ENCODE peak calls at places on chromosome 11, in seven cellular contexts. One of them, this sample, is unnamed.

GRCh38 chr11:38835986-38836385 is 2237.9 kb upstream of the RAG2 start:
- DNase-seq in esophagus muscularis mucosa: no peak
- DNase-seq in stomach: no peak
- DNase-seq in sigmoid colon: no peak
- DNase-seq in transverse colon: no peak
- DNase-seq in suprapubic skin: no peak
- DNase-seq in GM12878: no peak
- DNase-seq in this sample: no peak

GRCh38 chr11:24064309-24064903 is 432.4 kb upstream of the LUZP2 start:
- DNase-seq in esophagus muscularis mucosa: no peak
- DNase-seq in stomach: no peak
- DNase-seq in sigmoid colon: no peak
- DNase-seq in transverse colon: no peak
- DNase-seq in suprapubic skin: no peak
- DNase-seq in GM12878: no peak
- DNase-seq in this sample: no peak

GRCh38 chr11:102256251-102256650 is 61.0 kb upstream of the BIRC3 start:
- DNase-seq in esophagus muscularis mucosa: no peak
- DNase-seq in stomach: no peak
- DNase-seq in sigmoid colon: no peak
- DNase-seq in transverse colon: no peak
- DNase-seq in suprapubic skin: no peak
- DNase-seq in GM12878: no peak
- DNase-seq in this sample: no peak

GRCh38 chr11:62108017-62108750 is 15.6 kb upstream of the INCENP start:
- DNase-seq in esophagus muscularis mucosa: no peak
- DNase-seq in stomach: no peak
- DNase-seq in sigmoid colon: no peak
- DNase-seq in transverse colon: no peak
- DNase-seq in suprapubic skin: no peak
- DNase-seq in GM12878: peak; percentile 11
- DNase-seq in this sample: no peak

GRCh38 chr11:7977251-7977917 is 9.8 kb upstream of the EIF3F start:
- DNase-seq in esophagus muscularis mucosa: no peak
- DNase-seq in stomach: no peak
- DNase-seq in sigmoid colon: no peak
- DNase-seq in transverse colon: no peak
- DNase-seq in suprapubic skin: no peak
- DNase-seq in GM12878: no peak
- DNase-seq in this sample: no peak

GRCh38 chr11:128467610-128468041 is 119.7 kb downstream of the ETS1 start:
- DNase-seq in esophagus muscularis mucosa: peak; percentile 91
- DNase-seq in stomach: no peak
- DNase-seq in sigmoid colon: peak; percentile 82
- DNase-seq in transverse colon: no peak
- DNase-seq in suprapubic skin: peak; percentile 80
- DNase-seq in GM12878: no peak
- DNase-seq in this sample: no peak

GRCh38 chr11:72735495-72736027 is 16.6 kb downstream of the ARAP1 start:
- DNase-seq in esophagus muscularis mucosa: no peak
- DNase-seq in stomach: no peak
- DNase-seq in sigmoid colon: peak; percentile 91
- DNase-seq in transverse colon: no peak
- DNase-seq in suprapubic skin: no peak
- DNase-seq in GM12878: no peak
- DNase-seq in this sample: no peak

GRCh38 chr11:26512196-26512595 is 59.9 kb downstream of the MUC15 start:
- DNase-seq in esophagus muscularis mucosa: no peak
- DNase-seq in stomach: no peak
- DNase-seq in sigmoid colon: no peak
- DNase-seq in transverse colon: no peak
- DNase-seq in suprapubic skin: no peak
- DNase-seq in GM12878: no peak
- DNase-seq in this sample: no peak

GRCh38 chr11:27228891-27229290 is 134.1 kb downstream of the CCDC34 start:
- DNase-seq in esophagus muscularis mucosa: no peak
- DNase-seq in stomach: no peak
- DNase-seq in sigmoid colon: no peak
- DNase-seq in transverse colon: no peak
- DNase-seq in suprapubic skin: no peak
- DNase-seq in GM12878: no peak
- DNase-seq in this sample: no peak

GRCh38 chr11:655036-655726 is 18.1 kb downstream of the DRD4 start:
- DNase-seq in esophagus muscularis mucosa: no peak
- DNase-seq in stomach: no peak
- DNase-seq in sigmoid colon: no peak
- DNase-seq in transverse colon: no peak
- DNase-seq in suprapubic skin: no peak
- DNase-seq in GM12878: no peak
- DNase-seq in this sample: no peak

GRCh38 chr11:79493555-79494171 is 52.8 kb upstream of the TENM4 start:
- DNase-seq in esophagus muscularis mucosa: no peak
- DNase-seq in stomach: peak; percentile 72
- DNase-seq in sigmoid colon: peak; percentile 82
- DNase-seq in transverse colon: peak; percentile 70
- DNase-seq in suprapubic skin: peak; percentile 70
- DNase-seq in GM12878: no peak
- DNase-seq in this sample: peak; percentile 79

GRCh38 chr11:66115638-66116410 is 45.8 kb downstream of the PACS1 start:
- DNase-seq in esophagus muscularis mucosa: no peak
- DNase-seq in stomach: no peak
- DNase-seq in sigmoid colon: no peak
- DNase-seq in transverse colon: no peak
- DNase-seq in suprapubic skin: no peak
- DNase-seq in GM12878: peak; percentile 92
- DNase-seq in this sample: no peak

GRCh38 chr11:111097191-111097590 is 148.3 kb upstream of the POU2AF2 start:
- DNase-seq in esophagus muscularis mucosa: no peak
- DNase-seq in stomach: peak; percentile 44
- DNase-seq in sigmoid colon: no peak
- DNase-seq in transverse colon: peak; percentile 11
- DNase-seq in suprapubic skin: no peak
- DNase-seq in GM12878: no peak
- DNase-seq in this sample: no peak

GRCh38 chr11:57249384-57250319 is 12.6 kb upstream of the APLNR start:
- DNase-seq in esophagus muscularis mucosa: no peak
- DNase-seq in stomach: peak; percentile 71
- DNase-seq in sigmoid colon: peak; percentile 72
- DNase-seq in transverse colon: peak; percentile 75
- DNase-seq in suprapubic skin: no peak
- DNase-seq in GM12878: no peak
- DNase-seq in this sample: peak; percentile 76

GRCh38 chr11:27912916-27913315 is 195.0 kb downstream of the KIF18A start:
- DNase-seq in esophagus muscularis mucosa: no peak
- DNase-seq in stomach: no peak
- DNase-seq in sigmoid colon: no peak
- DNase-seq in transverse colon: no peak
- DNase-seq in suprapubic skin: no peak
- DNase-seq in GM12878: no peak
- DNase-seq in this sample: no peak

GRCh38 chr11:84129961-84130576 is 843.9 kb upstream of the CCDC90B start:
- DNase-seq in esophagus muscularis mucosa: no peak
- DNase-seq in stomach: no peak
- DNase-seq in sigmoid colon: no peak
- DNase-seq in transverse colon: no peak
- DNase-seq in suprapubic skin: no peak
- DNase-seq in GM12878: no peak
- DNase-seq in this sample: no peak

GRCh38 chr11:33712436-33712835 is 11.8 kb upstream of the C11orf91 start:
- DNase-seq in esophagus muscularis mucosa: no peak
- DNase-seq in stomach: no peak
- DNase-seq in sigmoid colon: no peak
- DNase-seq in transverse colon: no peak
- DNase-seq in suprapubic skin: no peak
- DNase-seq in GM12878: no peak
- DNase-seq in this sample: no peak

GRCh38 chr11:43574949-43575915 is 105.3 kb upstream of the HSD17B12 start:
- DNase-seq in esophagus muscularis mucosa: no peak
- DNase-seq in stomach: no peak
- DNase-seq in sigmoid colon: peak; percentile 68
- DNase-seq in transverse colon: no peak
- DNase-seq in suprapubic skin: no peak
- DNase-seq in GM12878: no peak
- DNase-seq in this sample: peak; percentile 64

GRCh38 chr11:108221981-108222685 is at the start of gene NPAT:
- DNase-seq in esophagus muscularis mucosa: no peak
- DNase-seq in stomach: peak; percentile 31
- DNase-seq in sigmoid colon: no peak
- DNase-seq in transverse colon: no peak
- DNase-seq in suprapubic skin: no peak
- DNase-seq in GM12878: no peak
- DNase-seq in this sample: no peak

GRCh38 chr11:108222686-108223448 is at the start of gene ATM:
- DNase-seq in esophagus muscularis mucosa: peak; percentile 100
- DNase-seq in stomach: peak; percentile 99
- DNase-seq in sigmoid colon: peak; percentile 100
- DNase-seq in transverse colon: peak; percentile 99
- DNase-seq in suprapubic skin: peak; percentile 99
- DNase-seq in GM12878: peak; percentile 99
- DNase-seq in this sample: peak; percentile 99

GRCh38 chr11:108221401-108221800 is 1.0 kb downstream of the NPAT start:
- DNase-seq in esophagus muscularis mucosa: no peak
- DNase-seq in stomach: no peak
- DNase-seq in sigmoid colon: no peak
- DNase-seq in transverse colon: no peak
- DNase-seq in suprapubic skin: no peak
- DNase-seq in GM12878: no peak
- DNase-seq in this sample: no peak

GRCh38 chr11:108218912-108219783 is 3.3 kb downstream of the NPAT start:
- DNase-seq in esophagus muscularis mucosa: no peak
- DNase-seq in stomach: no peak
- DNase-seq in sigmoid colon: no peak
- DNase-seq in transverse colon: no peak
- DNase-seq in suprapubic skin: no peak
- DNase-seq in GM12878: no peak
- DNase-seq in this sample: no peak

GRCh38 chr11:108220721-108221346 is 1.6 kb downstream of the NPAT start:
- DNase-seq in esophagus muscularis mucosa: no peak
- DNase-seq in stomach: no peak
- DNase-seq in sigmoid colon: no peak
- DNase-seq in transverse colon: no peak
- DNase-seq in suprapubic skin: no peak
- DNase-seq in GM12878: no peak
- DNase-seq in this sample: no peak
- TF ChIP-seq CTCF in esophagus muscularis mucosa: no peak
- TF ChIP-seq CTCF in stomach: no peak
- TF ChIP-seq CTCF in sigmoid colon: no peak
- TF ChIP-seq CTCF in transverse colon: no peak
- TF ChIP-seq CTCF in suprapubic skin: no peak
- TF ChIP-seq CTCF in GM12878: no peak
- TF ChIP-seq CTCF in this sample: no peak

GRCh38 chr11:64843971-64844329 is 503 bp downstream of the CDC42BPG start:
- DNase-seq in esophagus muscularis mucosa: no peak
- DNase-seq in stomach: no peak
- DNase-seq in sigmoid colon: no peak
- DNase-seq in transverse colon: no peak
- DNase-seq in suprapubic skin: peak; percentile 73
- DNase-seq in GM12878: no peak
- DNase-seq in this sample: no peak

GRCh38 chr11:64842366-64842759 is 2.1 kb downstream of the CDC42BPG start:
- DNase-seq in esophagus muscularis mucosa: no peak
- DNase-seq in stomach: no peak
- DNase-seq in sigmoid colon: no peak
- DNase-seq in transverse colon: no peak
- DNase-seq in suprapubic skin: peak; percentile 65
- DNase-seq in GM12878: no peak
- DNase-seq in this sample: no peak

GRCh38 chr11:64845125-64845735 is 777 bp upstream of the CDC42BPG start:
- DNase-seq in esophagus muscularis mucosa: no peak
- DNase-seq in stomach: no peak
- DNase-seq in sigmoid colon: no peak
- DNase-seq in transverse colon: peak; percentile 39
- DNase-seq in suprapubic skin: peak; percentile 68
- DNase-seq in GM12878: no peak
- DNase-seq in this sample: no peak

GRCh38 chr11:64842851-64843841 is 1.3 kb downstream of the CDC42BPG start:
- DNase-seq in esophagus muscularis mucosa: no peak
- DNase-seq in stomach: peak; percentile 82
- DNase-seq in sigmoid colon: no peak
- DNase-seq in transverse colon: peak; percentile 87
- DNase-seq in suprapubic skin: peak; percentile 85
- DNase-seq in GM12878: no peak
- DNase-seq in this sample: no peak

DNA sequence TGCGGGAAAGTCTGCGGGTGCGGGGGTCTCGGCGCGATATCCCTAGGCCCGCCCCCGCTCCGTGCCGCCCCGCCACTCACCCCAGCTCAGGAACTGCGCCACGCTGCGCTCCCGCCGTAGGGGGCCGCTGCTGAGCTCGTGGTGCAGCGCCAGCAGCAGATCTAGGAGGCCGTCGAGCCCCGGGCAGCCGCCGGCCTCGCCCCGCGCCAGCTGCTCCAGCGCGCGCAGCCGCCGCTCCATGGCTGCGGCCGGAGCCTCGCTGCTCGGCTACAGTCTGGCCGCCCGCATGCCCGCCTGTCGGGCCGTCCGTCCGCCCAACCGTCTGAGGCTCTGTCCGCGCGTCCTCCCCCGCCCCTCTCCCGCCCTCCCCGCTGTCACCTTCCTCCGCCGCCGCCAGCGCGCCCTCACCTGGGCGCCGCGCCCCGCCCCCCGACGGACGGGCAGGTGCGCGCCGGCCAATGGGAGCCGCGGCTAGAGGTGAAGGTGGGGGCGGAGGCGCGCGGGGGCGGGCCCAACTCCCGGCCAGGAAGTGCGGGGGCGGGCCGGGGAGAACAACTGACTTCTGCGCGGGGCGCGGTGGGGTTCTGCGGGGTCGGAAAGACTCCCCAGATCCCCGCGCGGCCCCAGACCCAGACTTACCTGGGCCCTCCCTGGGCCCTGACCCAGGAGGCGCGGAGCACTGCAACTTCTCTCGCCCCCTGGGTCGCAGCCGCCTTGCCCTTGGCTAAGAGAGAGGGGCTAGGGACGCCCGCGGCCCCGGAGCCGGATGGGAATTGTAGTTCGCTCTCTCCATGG is at the start of gene CDC42BPG:
- DNase-seq in esophagus muscularis mucosa: no peak
- DNase-seq in stomach: peak; percentile 92
- DNase-seq in sigmoid colon: no peak
- DNase-seq in transverse colon: peak; percentile 91
- DNase-seq in suprapubic skin: peak; percentile 80
- DNase-seq in GM12878: no peak
- DNase-seq in this sample: peak; percentile 66
- TF ChIP-seq POLR2A in esophagus muscularis mucosa: no peak
- TF ChIP-seq POLR2A in stomach: no peak
- TF ChIP-seq POLR2A in sigmoid colon: no peak
- TF ChIP-seq POLR2A in transverse colon: peak; percentile 52
- TF ChIP-seq POLR2A in suprapubic skin: peak; percentile 25
- TF ChIP-seq POLR2A in GM12878: no peak
- TF ChIP-seq POLR2A in this sample: no peak

GRCh38 chr11:112247198-112247597 is 13.5 kb downstream of the PLET1 start:
- DNase-seq in esophagus muscularis mucosa: no peak
- DNase-seq in stomach: no peak
- DNase-seq in sigmoid colon: no peak
- DNase-seq in transverse colon: no peak
- DNase-seq in suprapubic skin: no peak
- DNase-seq in GM12878: no peak
- DNase-seq in this sample: no peak
- TF ChIP-seq EP300 in esophagus muscularis mucosa: no peak
- TF ChIP-seq EP300 in stomach: no peak
- TF ChIP-seq EP300 in sigmoid colon: no peak
- TF ChIP-seq EP300 in transverse colon: no peak
- TF ChIP-seq EP300 in suprapubic skin: no peak
- TF ChIP-seq EP300 in GM12878: no peak
- TF ChIP-seq EP300 in this sample: no peak

GRCh38 chr11:29448246-29448877 is 568.5 kb downstream of the KCNA4 start:
- DNase-seq in esophagus muscularis mucosa: no peak
- DNase-seq in stomach: no peak
- DNase-seq in sigmoid colon: no peak
- DNase-seq in transverse colon: no peak
- DNase-seq in suprapubic skin: no peak
- DNase-seq in GM12878: no peak
- DNase-seq in this sample: no peak
- TF ChIP-seq CTCF in esophagus muscularis mucosa: peak; percentile 42
- TF ChIP-seq CTCF in stomach: no peak
- TF ChIP-seq CTCF in sigmoid colon: no peak
- TF ChIP-seq CTCF in transverse colon: no peak
- TF ChIP-seq CTCF in suprapubic skin: peak; percentile 10
- TF ChIP-seq CTCF in GM12878: no peak
- TF ChIP-seq CTCF in this sample: no peak

This sample was measured in ovary.